ENCODE peak calls at places on chromosome 16, in six cellular contexts. One of them, this sample, is unnamed.
A peak's percentile ranks its signal among the peaks of the same experiment; 100 is the strongest.

GRCh38 chr16:2042666-2043295 is 4.9 kb downstream of the NTHL1 start:
- DNase-seq in neural progenitor cell: no peak
- DNase-seq in osteocyte: no peak
- DNase-seq in sigmoid colon: no peak
- DNase-seq in NB4: no peak
- DNase-seq in brain microvascular endothelial cell: no peak
- DNase-seq in this sample: no peak

GRCh38 chr16:82653550-82654511 is 27.1 kb downstream of the CDH13 start:
- DNase-seq in sigmoid colon: peak; percentile 56
- DNase-seq in osteocyte: no peak
- DNase-seq in neural progenitor cell: no peak
- DNase-seq in brain microvascular endothelial cell: peak; percentile 93
- DNase-seq in NB4: peak; percentile 63
- DNase-seq in this sample: no peak

GRCh38 chr16:57358527-57359095 is at the start of gene CCL22:
- DNase-seq in NB4: peak; percentile 72
- DNase-seq in osteocyte: no peak
- DNase-seq in sigmoid colon: no peak
- DNase-seq in neural progenitor cell: no peak
- DNase-seq in brain microvascular endothelial cell: no peak
- DNase-seq in this sample: peak; percentile 57

GRCh38 chr16:67460961-67461360 is 20.0 kb downstream of the ATP6V0D1 start:
- DNase-seq in sigmoid colon: no peak
- DNase-seq in osteocyte: no peak
- DNase-seq in NB4: no peak
- DNase-seq in neural progenitor cell: no peak
- DNase-seq in brain microvascular endothelial cell: no peak
- DNase-seq in this sample: no peak

GRCh38 chr16:31093132-31093703 is 1.4 kb downstream of the VKORC1 start:
- DNase-seq in brain microvascular endothelial cell: no peak
- DNase-seq in sigmoid colon: no peak
- DNase-seq in osteocyte: no peak
- DNase-seq in neural progenitor cell: peak; percentile 76
- DNase-seq in NB4: peak; percentile 65
- DNase-seq in this sample: no peak

GRCh38 chr16:49822649-49823370 is 33.1 kb downstream of the ZNF423 start:
- DNase-seq in osteocyte: no peak
- DNase-seq in sigmoid colon: no peak
- DNase-seq in NB4: no peak
- DNase-seq in neural progenitor cell: no peak
- DNase-seq in brain microvascular endothelial cell: no peak
- DNase-seq in this sample: no peak

GRCh38 chr16:67555795-67556212 is 6.5 kb upstream of the CTCF start:
- DNase-seq in neural progenitor cell: no peak
- DNase-seq in brain microvascular endothelial cell: peak; percentile 36
- DNase-seq in osteocyte: no peak
- DNase-seq in sigmoid colon: no peak
- DNase-seq in NB4: peak; percentile 82
- DNase-seq in this sample: no peak

GRCh38 chr16:61382435-61382834 is 653.8 kb downstream of the CDH8 start:
- DNase-seq in NB4: no peak
- DNase-seq in brain microvascular endothelial cell: no peak
- DNase-seq in sigmoid colon: no peak
- DNase-seq in osteocyte: no peak
- DNase-seq in neural progenitor cell: peak; percentile 50
- DNase-seq in this sample: no peak

GRCh38 chr16:87392823-87393679 is 915 bp downstream of the MAP1LC3B start:
- DNase-seq in NB4: peak; percentile 70
- DNase-seq in brain microvascular endothelial cell: no peak
- DNase-seq in neural progenitor cell: peak; percentile 68
- DNase-seq in sigmoid colon: peak; percentile 82
- DNase-seq in osteocyte: no peak
- DNase-seq in this sample: peak; percentile 73

GRCh38 chr16:47778106-47778803 is 317.1 kb downstream of the PHKB start:
- DNase-seq in NB4: no peak
- DNase-seq in sigmoid colon: no peak
- DNase-seq in neural progenitor cell: no peak
- DNase-seq in brain microvascular endothelial cell: no peak
- DNase-seq in osteocyte: no peak
- DNase-seq in this sample: no peak

GRCh38 chr16:8080817-8081216 is 509.5 kb downstream of the TMEM114 start:
- DNase-seq in osteocyte: no peak
- DNase-seq in NB4: no peak
- DNase-seq in neural progenitor cell: no peak
- DNase-seq in brain microvascular endothelial cell: no peak
- DNase-seq in sigmoid colon: no peak
- DNase-seq in this sample: no peak

GRCh38 chr16:35102780-35103403 is 1643.5 kb downstream of the TP53TG3F start:
- DNase-seq in brain microvascular endothelial cell: no peak
- DNase-seq in neural progenitor cell: no peak
- DNase-seq in osteocyte: no peak
- DNase-seq in NB4: peak; percentile 69
- DNase-seq in sigmoid colon: no peak
- DNase-seq in this sample: no peak
- TF ChIP-seq CTCF in brain microvascular endothelial cell: peak; percentile 34
- TF ChIP-seq CTCF in neural progenitor cell: no peak
- TF ChIP-seq CTCF in osteocyte: no peak
- TF ChIP-seq CTCF in NB4: peak; percentile 98
- TF ChIP-seq CTCF in sigmoid colon: no peak
- TF ChIP-seq CTCF in this sample: no peak

GRCh38 chr16:28553776-28554633 is at the start of gene SGF29:
- DNase-seq in neural progenitor cell: peak; percentile 97
- DNase-seq in brain microvascular endothelial cell: peak; percentile 90
- DNase-seq in NB4: peak; percentile 93
- DNase-seq in sigmoid colon: peak; percentile 98
- DNase-seq in osteocyte: peak; percentile 97
- DNase-seq in this sample: peak; percentile 93
- TF ChIP-seq CTCF in neural progenitor cell: peak; percentile 49
- TF ChIP-seq CTCF in brain microvascular endothelial cell: no peak
- TF ChIP-seq CTCF in NB4: no peak
- TF ChIP-seq CTCF in sigmoid colon: no peak
- TF ChIP-seq CTCF in osteocyte: peak; percentile 35
- TF ChIP-seq CTCF in this sample: no peak

GRCh38 chr16:3095869-3096268 is 3.2 kb downstream of the ZSCAN10 start:
- DNase-seq in sigmoid colon: no peak
- DNase-seq in osteocyte: no peak
- DNase-seq in neural progenitor cell: no peak
- DNase-seq in brain microvascular endothelial cell: no peak
- DNase-seq in NB4: peak; percentile 85
- DNase-seq in this sample: no peak
- TF ChIP-seq CTCF in sigmoid colon: no peak
- TF ChIP-seq CTCF in osteocyte: peak; percentile 30
- TF ChIP-seq CTCF in neural progenitor cell: no peak
- TF ChIP-seq CTCF in brain microvascular endothelial cell: peak; percentile 41
- TF ChIP-seq CTCF in NB4: peak; percentile 41
- TF ChIP-seq CTCF in this sample: no peak

DNA sequence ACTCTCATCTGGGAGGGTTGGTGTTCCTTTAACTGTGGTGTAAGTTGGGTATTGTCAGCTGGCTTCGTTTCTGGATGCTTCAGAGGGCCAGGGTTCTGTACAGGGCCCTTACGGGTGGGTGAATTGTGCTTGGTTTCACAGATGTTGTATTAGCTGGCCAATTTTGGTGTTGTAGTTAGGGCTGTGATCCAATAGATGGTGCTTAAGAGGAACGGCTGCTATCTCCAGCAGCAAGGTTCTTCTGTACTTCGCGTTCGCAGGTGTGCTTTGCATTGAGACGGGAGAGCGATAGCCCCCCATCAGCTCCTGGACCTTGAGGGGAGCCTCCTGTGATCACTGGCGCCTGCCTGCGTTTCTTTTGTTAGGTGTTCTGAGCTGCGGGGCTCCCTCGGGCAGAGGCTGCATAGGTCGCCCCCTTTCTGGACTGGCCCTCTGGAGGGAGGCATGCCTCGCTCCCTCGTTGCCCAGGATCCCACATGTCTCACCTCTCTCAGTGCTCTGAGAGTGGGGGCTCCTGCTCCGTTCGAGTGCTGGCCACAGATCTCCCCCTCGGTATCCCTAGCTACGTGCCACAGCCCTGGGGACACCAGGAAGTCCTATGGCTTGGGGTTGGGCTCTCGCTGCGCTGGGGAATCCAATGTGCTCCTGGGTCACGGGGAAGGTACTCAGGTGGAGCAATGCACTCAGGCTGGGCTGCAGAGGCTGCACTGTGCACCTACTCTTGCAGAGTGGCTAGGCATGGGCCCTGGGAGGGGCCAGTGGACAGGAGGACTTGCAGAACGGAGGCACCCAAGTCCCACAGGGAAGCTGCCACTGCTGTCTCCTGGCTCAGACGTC is 844 bp upstream of the PRDM7 start:
- DNase-seq in brain microvascular endothelial cell: no peak
- DNase-seq in NB4: peak; percentile 86
- DNase-seq in sigmoid colon: no peak
- DNase-seq in neural progenitor cell: peak; percentile 33
- DNase-seq in osteocyte: peak; percentile 75
- DNase-seq in this sample: no peak
- TF ChIP-seq CTCF in brain microvascular endothelial cell: peak; percentile 13
- TF ChIP-seq CTCF in NB4: peak; percentile 11
- TF ChIP-seq CTCF in sigmoid colon: no peak
- TF ChIP-seq CTCF in neural progenitor cell: peak; percentile 12
- TF ChIP-seq CTCF in osteocyte: peak; percentile 29
- TF ChIP-seq CTCF in this sample: no peak

GRCh38 chr16:9946022-9946720 is 236.1 kb downstream of the GRIN2A start:
- DNase-seq in sigmoid colon: no peak
- DNase-seq in NB4: no peak
- DNase-seq in brain microvascular endothelial cell: no peak
- DNase-seq in osteocyte: no peak
- DNase-seq in neural progenitor cell: no peak
- DNase-seq in this sample: no peak
- TF ChIP-seq CTCF in sigmoid colon: no peak
- TF ChIP-seq CTCF in NB4: no peak
- TF ChIP-seq CTCF in brain microvascular endothelial cell: no peak
- TF ChIP-seq CTCF in osteocyte: no peak
- TF ChIP-seq CTCF in neural progenitor cell: no peak
- TF ChIP-seq CTCF in this sample: no peak

This sample was measured in coronary artery.